ENCODE peak calls at places on chromosomes 7 and 10, in four cellular contexts. U is uterus; D is stomach; N is CD8-positive, alpha-beta memory T cell. V is an unnamed sample. For H3K4me1, the result is how much of the 10 kb centered on the place peaks cover.

GRCh38 chr10:110209399-110209925 is 2.1 kb downstream of the MXI1 start:
- DNase-seq in D (no peak), N (peak), U (peak), V (peak)

GRCh38 chr7:98831641-98832221 is 38.1 kb downstream of the TMEM130 start:
- DNase-seq in D (no peak), N (peak), U (no peak), V (no peak)

GRCh38 chr10:98425511-98426352 is 10.8 kb upstream of the PYROXD2 start:
- DNase-seq in N (peak), D (peak), U (no peak), V (peak)

GRCh38 chr7:96614154-96614867 is 95.3 kb downstream of the SEM1 start:
- DNase-seq in U (no peak), N (no peak), D (no peak), V (no peak)

GRCh38 chr10:72081210-72081609 is 7.1 kb downstream of the SPOCK2 start:
- DNase-seq in U (no peak), N (no peak), D (no peak), V (no peak)

GRCh38 chr7:21946228-21946709 is 570 bp upstream of the CDCA7L start:
- DNase-seq in U (no peak), D (no peak), N (no peak), V (no peak)

GRCh38 chr7:36390199-36391090 is 783 bp downstream of the ANLN start:
- DNase-seq in D (peak), U (peak), N (peak), V (peak)

GRCh38 chr7:30923774-30924413 is 12.2 kb downstream of the AQP1 start:
- DNase-seq in D (peak), N (no peak), U (no peak), V (no peak)

GRCh38 chr10:122042836-122043235 is 53.9 kb downstream of the TACC2 start:
- DNase-seq in N (no peak), D (no peak), U (no peak), V (no peak)

GRCh38 chr10:85508159-85508558 is 858.4 kb downstream of the GRID1 start:
- DNase-seq in N (no peak), U (no peak), D (no peak), V (no peak)

GRCh38 chr10:9244880-9245279 is 1190.4 kb downstream of the GATA3 start:
- DNase-seq in N (no peak), D (no peak), U (no peak), V (no peak)

GRCh38 chr7:127702938-127703337 is 50.9 kb downstream of the SND1 start:
- DNase-seq in N (no peak), U (no peak), D (no peak), V (no peak)

GRCh38 chr7:77982926-77983550 is 184.5 kb downstream of the PHTF2 start:
- DNase-seq in D (no peak), N (no peak), U (no peak), V (no peak)

GRCh38 chr7:132045002-132045401 is 488.6 kb upstream of the PODXL start:
- DNase-seq in U (no peak), D (no peak), N (no peak), V (no peak)

GRCh38 chr7:101225650-101226049 is 7.7 kb downstream of the ZNHIT1 start:
- DNase-seq in U (no peak), D (no peak), N (no peak), V (no peak)

GRCh38 chr7:1193593-1194424 is 33.8 kb upstream of the ZFAND2A start:
- DNase-seq in U (no peak), D (peak), N (no peak), V (no peak)

GRCh38 chr7:2259480-2259879 is 17.5 kb downstream of the NUDT1 start:
- DNase-seq in N (no peak), U (no peak), D (no peak), V (no peak)

GRCh38 chr7:95772298-95772770 is at the start of gene DYNC1I1:
- DNase-seq in U (peak), D (peak), N (no peak), V (no peak)

GRCh38 chr10:89074120-89074519 is 83.5 kb downstream of the FAS start:
- DNase-seq in N (no peak), D (peak), U (peak), V (no peak)

GRCh38 chr7:33667261-33667660 is 238.1 kb upstream of the BMPER start:
- DNase-seq in U (no peak), D (no peak), N (no peak), V (no peak)

GRCh38 chr7:33558961-33559710 is 346.2 kb upstream of the BMPER start:
- DNase-seq in N (no peak), U (no peak), D (no peak), V (no peak)

GRCh38 chr10:42866115-42866995 is 83.8 kb downstream of the BMS1 start:
- DNase-seq in D (peak), U (peak), N (peak), V (no peak)

GRCh38 chr10:14244147-14244546 is 86.6 kb downstream of the FRMD4A start:
- DNase-seq in N (no peak), D (no peak), U (no peak), V (no peak)

GRCh38 chr10:125605167-125605566 is 77.8 kb downstream of the TEX36 start:
- DNase-seq in D (no peak), N (no peak), U (no peak), V (no peak)

GRCh38 chr7:83486957-83487356 is 162.0 kb downstream of the SEMA3E start:
- DNase-seq in N (no peak), D (no peak), U (no peak), V (no peak)

GRCh38 chr10:132110091-132110490 is 44.3 kb downstream of the JAKMIP3 start:
- DNase-seq in U (peak), N (no peak), D (peak), V (no peak)

GRCh38 chr7:111362660-111363059 is 199.6 kb downstream of the IMMP2L start:
- DNase-seq in N (no peak), D (no peak), U (no peak), V (no peak)

GRCh38 chr7:137209151-137209822 is 134.2 kb downstream of the PTN start:
- DNase-seq in D (no peak), N (no peak), U (no peak), V (no peak)

GRCh38 chr10:114770009-114770408 is 51.6 kb upstream of the FHIP2A start:
- DNase-seq in D (no peak), U (no peak), N (no peak), V (no peak)
- H3K27ac ChIP-seq in D (no peak), U (no peak), N (no peak), V (no peak)

DNA sequence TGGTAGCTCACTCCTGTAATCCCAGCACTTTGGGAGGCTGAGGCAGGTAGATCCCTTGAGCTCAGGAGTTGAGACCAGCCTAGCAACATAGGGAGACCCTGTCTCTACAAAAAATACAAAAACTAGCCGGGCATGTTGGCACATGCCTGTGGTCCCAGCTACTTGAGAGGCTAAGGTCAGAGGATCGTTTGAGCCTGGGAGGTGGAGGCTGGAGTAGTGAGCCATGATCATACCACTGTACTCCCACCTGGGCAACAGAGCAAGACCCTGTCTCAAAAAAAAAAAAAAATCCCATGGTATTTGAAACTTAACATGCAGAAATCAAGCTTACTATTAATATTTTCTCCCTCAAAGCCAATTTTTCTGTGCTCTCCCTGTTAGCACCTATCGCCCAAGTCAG is 5.9 kb downstream of the SFXN2 start:
- DNase-seq in N (no peak), U (no peak), D (no peak), V (no peak)
- H3K4me1 ChIP-seq in N (under half), U (under half), D (under half), V (under half)

GRCh38 chr7:105389889-105390288 is 1.2 kb upstream of the SRPK2 start:
- DNase-seq in U (no peak), N (no peak), D (no peak), V (no peak)

GRCh38 chr7:105388373-105389089 is at the start of gene SRPK2:
- DNase-seq in D (peak), U (peak), N (peak), V (peak)

GRCh38 chr7:105389090-105389650 is 449 bp upstream of the SRPK2 start:
- DNase-seq in U (peak), D (peak), N (peak), V (peak)

GRCh38 chr7:105391429-105391828 is 2.7 kb upstream of the SRPK2 start:
- DNase-seq in N (no peak), U (no peak), D (no peak), V (no peak)

GRCh38 chr7:105387621-105388372 is 924 bp downstream of the SRPK2 start:
- DNase-seq in U (peak), D (peak), N (peak), V (peak)
- H3K27ac ChIP-seq in U (peak), D (peak), N (peak), V (peak)

DNA sequence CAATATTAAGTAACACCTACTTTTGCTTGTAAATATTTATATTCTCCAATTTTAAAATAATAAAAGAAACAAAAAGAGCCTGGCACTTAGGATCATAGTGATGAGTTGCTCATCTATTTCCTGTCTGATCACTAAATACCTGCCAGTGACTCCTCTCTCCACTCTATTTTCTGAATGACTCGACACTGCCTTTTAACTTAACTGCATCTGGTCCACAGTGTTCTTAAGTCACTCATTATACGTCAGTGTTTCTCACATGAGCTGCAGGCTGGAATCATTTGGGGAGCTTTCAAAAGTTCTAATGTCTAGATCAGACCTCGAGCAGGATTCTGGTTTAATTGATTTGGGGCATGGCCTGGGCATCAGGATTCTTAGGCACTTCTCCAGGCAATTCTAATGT is 78.0 kb upstream of the AGBL3 start:
- DNase-seq in D (no peak), U (no peak), N (no peak), V (no peak)
- H3K4me1 ChIP-seq in D (half or more), U (under half), N (under half), V (under half)

DNA sequence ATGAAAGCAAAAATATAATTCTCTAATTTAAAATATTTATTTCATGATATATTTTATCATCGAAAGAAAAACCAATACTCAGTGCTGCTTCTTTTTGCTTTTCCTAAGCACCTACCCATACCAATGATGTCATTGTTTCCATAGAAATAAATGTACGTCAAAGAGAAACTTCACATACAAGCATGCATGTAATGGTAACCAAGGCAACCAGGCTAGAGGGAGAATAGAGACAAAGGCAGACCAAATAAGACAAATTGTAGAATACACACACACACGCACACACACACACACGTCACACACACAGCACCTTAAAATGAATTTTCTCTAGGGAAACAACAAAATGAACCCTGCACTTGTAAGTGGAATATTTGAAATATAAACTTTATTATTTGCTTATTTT is 75.5 kb downstream of the MACC1 start:
- DNase-seq in N (no peak), D (no peak), U (no peak), V (no peak)
- H3K27ac ChIP-seq in N (no peak), D (no peak), U (no peak), V (no peak)

DNA sequence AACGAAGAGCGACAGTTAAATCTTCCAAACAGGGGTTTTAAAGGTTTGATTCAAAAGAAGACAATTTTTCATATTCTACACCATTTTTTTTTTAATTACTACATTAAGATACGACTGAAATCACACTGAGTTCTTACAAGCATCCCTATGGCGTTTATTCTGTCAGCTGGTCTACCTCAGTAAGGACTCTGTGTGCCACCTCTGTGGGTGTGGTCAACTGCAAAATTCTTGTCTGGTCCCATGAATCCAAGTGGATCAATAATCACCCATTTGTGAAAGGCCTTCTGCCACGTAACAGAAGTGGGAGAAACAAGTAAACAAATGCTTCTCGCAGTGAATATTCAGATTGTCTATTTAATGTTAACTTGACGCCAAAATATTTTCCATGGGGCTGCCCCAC is 104.1 kb downstream of the GRB10 start:
- DNase-seq in N (no peak), D (no peak), U (no peak), V (no peak)
- H3K4me1 ChIP-seq in N (under half), D (half or more), U (under half), V (under half)

DNA sequence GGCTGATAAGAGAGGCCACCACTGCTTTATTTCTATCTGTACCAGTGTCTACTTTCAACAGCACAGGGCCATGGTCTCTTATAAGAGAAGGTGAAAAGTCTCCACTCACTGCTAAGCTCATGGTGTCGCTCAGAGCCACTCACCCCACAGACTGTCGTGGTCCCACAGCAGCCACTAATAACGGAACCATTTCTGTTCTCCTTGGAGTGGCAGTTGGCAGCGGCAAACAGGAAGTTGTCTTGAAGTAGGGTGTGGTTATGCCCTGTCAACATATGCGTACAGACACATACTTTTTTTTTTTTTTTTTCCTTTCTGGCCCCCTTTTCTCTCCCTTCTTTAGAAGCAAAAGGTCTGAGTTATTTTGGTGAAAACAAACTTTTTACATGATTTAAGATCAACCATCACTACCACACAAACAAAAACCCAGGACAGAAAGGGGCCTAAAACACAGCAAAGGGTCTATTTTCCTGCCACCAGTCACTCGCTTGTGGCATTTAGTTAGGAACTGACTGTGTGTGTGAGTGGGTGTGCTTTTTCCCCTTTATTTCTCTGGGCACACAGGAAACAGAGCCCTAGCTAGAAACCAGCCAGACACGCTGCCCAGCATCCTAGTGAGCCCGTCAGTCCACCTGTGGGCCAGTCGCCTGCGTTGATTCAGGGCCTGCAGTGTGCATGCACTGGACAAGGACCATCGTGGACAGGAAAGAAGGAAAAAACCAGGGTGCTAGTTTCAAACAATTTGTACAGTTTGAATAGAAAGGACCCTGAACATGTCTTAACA is 96.7 kb upstream of the EFCAB10 start:
- DNase-seq in N (peak), D (peak), U (no peak), V (peak)
- H3K27ac ChIP-seq in N (peak), D (peak), U (peak), V (peak)

GRCh38 chr10:116548301-116548700 is 2.6 kb downstream of the PNLIP start:
- DNase-seq in U (no peak), D (no peak), N (no peak), V (no peak)
- H3K4me1 ChIP-seq in U (under half), D (under half), N (under half), V (under half)